ENCODE peak calls at places on chromosomes 11 and 22, in six cellular contexts. A is GM23248, R is cardiac fibroblast, X is trophoblast cell, L is gastrocnemius medialis, K is IMR-90. N is an unnamed sample.

GRCh38 chr11:45087761-45088160 is 58.7 kb upstream of the PRDM11 start:
- DNase-seq in A (no peak), R (no peak), X (peak; percentile 81), L (no peak), K (no peak), N (no peak)

GRCh38 chr22:39466228-39467006 is 9.6 kb downstream of the MGAT3 start:
- DNase-seq in A (no peak), R (no peak), X (peak; percentile 96), L (no peak), K (no peak), N (peak; percentile 46)

GRCh38 chr22:20899827-20900423 is 17.3 kb upstream of the CRKL start:
- DNase-seq in A (no peak), R (no peak), X (no peak), L (no peak), K (no peak), N (no peak)

GRCh38 chr11:1303973-1304372 is 5.5 kb downstream of the TOLLIP start:
- DNase-seq in A (no peak), R (peak; percentile 28), X (no peak), L (peak; percentile 45), K (no peak), N (no peak)

GRCh38 chr11:126336065-126336464 is 19.4 kb upstream of the ST3GAL4 start:
- DNase-seq in A (no peak), R (no peak), X (no peak), L (no peak), K (no peak), N (no peak)

GRCh38 chr11:103529217-103529684 is 420.0 kb downstream of the DYNC2H1 start:
- DNase-seq in A (peak; percentile 94), R (peak; percentile 59), X (peak; percentile 80), L (no peak), K (peak; percentile 78), N (no peak)

GRCh38 chr11:82225930-82226329 is 507.7 kb downstream of the FAM181B start:
- DNase-seq in A (no peak), R (no peak), X (no peak), L (no peak), K (no peak), N (peak; percentile 63)

GRCh38 chr22:41152902-41153301 is 52.2 kb upstream of the L3MBTL2 start:
- DNase-seq in A (no peak), R (no peak), X (no peak), L (no peak), K (no peak), N (no peak)

GRCh38 chr11:125170406-125171031 is 6.0 kb downstream of the PKNOX2 start:
- DNase-seq in A (peak; percentile 20), R (peak; percentile 97), X (no peak), L (peak; percentile 41), K (peak; percentile 92), N (no peak)

GRCh38 chr11:125171974-125172373 is 7.4 kb downstream of the PKNOX2 start:
- DNase-seq in A (no peak), R (no peak), X (no peak), L (no peak), K (no peak), N (no peak)

GRCh38 chr11:125168875-125169537 is 4.5 kb downstream of the PKNOX2 start:
- DNase-seq in A (no peak), R (peak; percentile 70), X (no peak), L (peak; percentile 59), K (peak; percentile 31), N (no peak)

GRCh38 chr11:125167954-125168821 is 3.6 kb downstream of the PKNOX2 start:
- DNase-seq in A (peak; percentile 41), R (peak; percentile 58), X (no peak), L (no peak), K (peak; percentile 88), N (no peak)

DNA sequence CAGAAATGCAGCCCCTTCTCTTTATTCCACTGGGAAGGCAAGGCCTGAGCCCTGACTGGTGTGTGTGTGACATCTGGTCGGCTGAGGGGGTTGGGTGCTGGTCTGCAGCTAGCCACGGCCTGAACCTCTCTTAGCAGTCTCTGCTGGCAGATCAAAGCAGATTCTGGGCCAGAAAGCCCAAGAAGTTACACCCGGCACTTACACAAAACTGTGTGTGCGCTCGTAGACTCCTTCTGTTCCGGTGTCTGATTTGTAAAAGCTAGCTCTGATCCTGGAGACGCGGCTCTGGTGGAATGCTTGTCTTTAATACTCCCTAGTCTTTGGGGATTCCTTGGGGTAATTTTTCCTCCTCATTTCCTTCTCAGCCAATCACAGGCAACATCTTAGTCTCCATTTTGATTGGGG is 5.5 kb downstream of the PKNOX2 start:
- DNase-seq in A (no peak), R (peak; percentile 83), X (no peak), L (no peak), K (peak; percentile 19), N (no peak)
- H3K4me3 ChIP-seq in A (no peak overlapping the region), R (peak overlapping the region; percentile 15), X (no peak overlapping the region), L (no peak overlapping the region), K (no peak overlapping the region), N (no peak overlapping the region)

DNA sequence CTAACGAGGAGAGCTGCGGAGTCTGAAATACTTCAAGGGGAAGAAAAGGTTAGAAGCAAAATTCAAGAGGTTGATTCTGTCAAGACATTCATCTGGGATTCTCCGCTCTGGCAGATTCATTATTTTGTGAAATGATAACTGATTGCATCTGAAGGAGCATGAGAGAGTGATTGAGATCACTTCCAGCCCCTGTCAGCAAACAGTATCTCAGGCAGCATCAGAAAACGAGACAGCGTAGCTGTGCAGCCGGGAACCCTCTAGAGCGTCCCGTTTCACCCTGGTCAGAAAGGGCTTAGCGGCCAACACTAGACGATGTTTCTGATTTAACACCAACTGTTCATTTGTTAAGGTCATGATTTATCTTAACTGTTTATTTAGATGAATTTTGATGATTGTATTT is 279.4 kb upstream of the B3GAT1 start:
- DNase-seq in A (peak; percentile 1), R (no peak), X (no peak), L (no peak), K (no peak), N (no peak)
- H3K4me3 ChIP-seq in A (peak overlapping the region; percentile 29), R (no peak overlapping the region), X (no peak overlapping the region), L (no peak overlapping the region), K (no peak overlapping the region), N (no peak overlapping the region)

DNA sequence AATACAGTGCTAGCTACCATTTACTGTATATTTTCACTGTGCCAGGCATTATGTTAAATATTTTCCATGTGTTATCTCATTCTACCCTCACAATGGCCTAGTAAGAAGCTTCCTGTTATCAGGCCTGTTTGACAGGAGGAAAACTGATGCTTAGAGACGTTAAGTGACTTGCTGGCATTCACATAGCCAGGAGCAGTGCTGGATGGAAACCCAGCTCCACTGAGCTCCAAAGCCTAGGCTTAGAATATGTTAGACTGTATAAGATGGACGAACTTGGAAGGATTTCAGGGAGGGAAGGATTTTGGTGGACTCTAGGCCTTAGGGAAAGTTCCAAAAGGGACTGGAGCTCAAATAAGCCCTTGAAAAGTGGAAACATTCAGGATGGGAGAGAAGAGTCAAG is 2.1 kb downstream of the CD44 start:
- DNase-seq in A (peak; percentile 48), R (no peak), X (no peak), L (no peak), K (no peak), N (no peak)
- H3K4me3 ChIP-seq in A (peak overlapping the region; percentile 95), R (peak overlapping the region; percentile 85), X (no peak overlapping the region), L (peak overlapping the region; percentile 74), K (peak overlapping the region; percentile 74), N (no peak overlapping the region)

DNA sequence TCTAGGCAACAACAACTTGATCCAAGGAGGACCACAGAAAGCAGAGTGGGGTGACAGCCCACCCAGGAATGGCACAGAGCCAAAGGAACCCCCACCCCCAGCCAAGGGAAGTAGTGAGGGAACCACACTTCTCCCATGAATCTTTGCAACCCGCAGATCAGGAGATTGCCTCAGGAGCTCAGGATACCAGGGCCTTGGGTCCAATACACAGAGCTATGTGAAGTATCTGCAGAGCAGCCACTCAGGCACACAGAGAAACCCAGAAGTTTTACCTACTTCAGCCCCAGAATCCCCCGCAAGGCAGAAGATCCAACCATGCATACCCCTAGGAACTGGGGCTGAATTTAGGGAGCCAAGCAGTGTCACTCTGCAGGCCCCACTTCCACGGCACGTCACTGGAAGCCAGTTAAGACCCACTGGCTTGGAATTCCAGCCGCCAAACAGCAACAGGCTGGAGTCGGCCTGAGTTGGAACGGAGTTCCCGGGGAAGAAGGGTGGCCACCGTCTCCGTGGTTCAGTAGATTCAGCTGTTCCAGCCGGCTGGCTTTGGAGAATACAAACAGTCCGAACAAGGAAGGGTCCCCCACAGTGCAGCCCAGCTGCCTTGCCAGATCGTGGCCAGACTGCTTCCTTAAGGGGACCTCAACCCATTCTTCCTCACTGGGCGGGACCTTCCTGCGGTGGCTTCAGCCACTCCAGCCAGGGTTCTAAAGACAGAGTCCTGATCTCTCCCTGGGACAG is 174.1 kb downstream of the TTC28 start:
- DNase-seq in A (no peak), R (no peak), X (peak; percentile 6), L (no peak), K (no peak), N (no peak)
- H3K4me3 ChIP-seq in A (no peak overlapping the region), R (no peak overlapping the region), X (no peak overlapping the region), L (peak overlapping the region; percentile 6), K (no peak overlapping the region), N (no peak overlapping the region)

GRCh38 chr22:23801238-23801821 is 14.6 kb downstream of the SMARCB1 start:
- DNase-seq in A (no peak), R (no peak), X (no peak), L (no peak), K (no peak), N (peak; percentile 57)

GRCh38 chr22:23801886-23802377 is 15.2 kb downstream of the SMARCB1 start:
- DNase-seq in A (no peak), R (no peak), X (no peak), L (no peak), K (no peak), N (no peak)

GRCh38 chr22:23806837-23807236 is 20.1 kb downstream of the SMARCB1 start:
- DNase-seq in A (no peak), R (no peak), X (no peak), L (no peak), K (no peak), N (no peak)

GRCh38 chr22:23803001-23803819 is 16.4 kb downstream of the SMARCB1 start:
- DNase-seq in A (no peak), R (no peak), X (no peak), L (no peak), K (no peak), N (peak; percentile 88)

GRCh38 chr22:23804781-23805291 is 18.1 kb downstream of the SMARCB1 start:
- DNase-seq in A (no peak), R (peak; percentile 70), X (no peak), L (no peak), K (no peak), N (peak; percentile 71)
- H3K4me3 ChIP-seq in A (no peak overlapping the region), R (no peak overlapping the region), X (no peak overlapping the region), L (no peak overlapping the region), K (no peak overlapping the region), N (peak overlapping the region; percentile 65)

N was measured in Karpas-422.